ENCODE peak calls at places on chromosomes 7 and 10, in four cellular contexts. I is left lung, Z is GM12878, A is left cardiac atrium. B is an unnamed sample.

GRCh38 chr7:133545613-133546012 is 292.7 kb downstream of the EXOC4 start:
- ATAC-seq in I (no peak), Z (no peak), A (no peak), B (no peak)

GRCh38 chr10:101121661-101122045 is 9.4 kb upstream of the TLX1 start:
- ATAC-seq in I (no peak), Z (peak; percentile 14), A (peak; percentile 14), B (no peak)

GRCh38 chr7:5428470-5429252 is 5.0 kb upstream of the TNRC18 start:
- ATAC-seq in I (peak; percentile 6), Z (peak; percentile 21), A (peak; percentile 25), B (no peak)

GRCh38 chr7:64890761-64891666 is 12.1 kb upstream of the ZNF273 start:
- ATAC-seq in I (no peak), Z (no peak), A (no peak), B (no peak)

GRCh38 chr7:108104324-108104723 is 25.8 kb downstream of the LAMB4 start:
- ATAC-seq in I (no peak), Z (no peak), A (peak; percentile 43), B (no peak)

GRCh38 chr10:107771066-107771465 is 606.6 kb upstream of the SORCS1 start:
- ATAC-seq in I (no peak), Z (no peak), A (no peak), B (no peak)

GRCh38 chr7:129136887-129137647 is 7.4 kb upstream of the TSPAN33 start:
- ATAC-seq in I (peak; percentile 32), Z (peak; percentile 83), A (peak; percentile 22), B (peak; percentile 97)

GRCh38 chr7:87507446-87507845 is 32.0 kb upstream of the ABCB4 start:
- ATAC-seq in I (no peak), Z (no peak), A (no peak), B (no peak)

GRCh38 chr7:22864855-22865606 is 42.4 kb upstream of the TOMM7 start:
- ATAC-seq in I (no peak), Z (peak; percentile 42), A (peak; percentile 28), B (no peak)

GRCh38 chr10:82238291-82238690 is 363.3 kb downstream of the NRG3 start:
- ATAC-seq in I (no peak), Z (no peak), A (no peak), B (no peak)

GRCh38 chr10:103648231-103648950 is 154.9 kb downstream of the NEURL1 start:
- ATAC-seq in I (peak; percentile 8), Z (no peak), A (no peak), B (no peak)

GRCh38 chr10:23793577-23793976 is 354.7 kb downstream of the OTUD1 start:
- ATAC-seq in I (no peak), Z (no peak), A (no peak), B (no peak)

GRCh38 chr7:35677582-35678356 is 17.2 kb downstream of the HERPUD2 start:
- ATAC-seq in I (no peak), Z (no peak), A (no peak), B (no peak)

GRCh38 chr7:47672267-47672920 is 90.5 kb upstream of the TNS3 start:
- ATAC-seq in I (no peak), Z (no peak), A (no peak), B (peak; percentile 31)

GRCh38 chr10:73263948-73264347 is 11.5 kb upstream of the MRPS16 start:
- ATAC-seq in I (no peak), Z (peak; percentile 52), A (no peak), B (no peak)

GRCh38 chr10:122990278-122990677 is 10.1 kb downstream of the PSTK start:
- ATAC-seq in I (no peak), Z (no peak), A (no peak), B (no peak)

GRCh38 chr10:104345941-104346340 is 7.7 kb upstream of the ITPRIP start:
- ATAC-seq in I (no peak), Z (no peak), A (no peak), B (no peak)

GRCh38 chr10:77030915-77031425 is 606.6 kb downstream of the KCNMA1 start:
- ATAC-seq in I (no peak), Z (no peak), A (no peak), B (no peak)

GRCh38 chr7:67823345-67823744 is 826.7 kb downstream of the TYW1 start:
- ATAC-seq in I (no peak), Z (no peak), A (no peak), B (no peak)

GRCh38 chr7:48147078-48147591 is 24.1 kb upstream of the ABCA13 start:
- ATAC-seq in I (no peak), Z (no peak), A (no peak), B (no peak)

GRCh38 chr7:20560325-20561180 is 54.9 kb upstream of the ABCB5 start:
- ATAC-seq in I (no peak), Z (no peak), A (no peak), B (no peak)

GRCh38 chr7:3043544-3044395 is at the start of gene CARD11:
- ATAC-seq in I (peak; percentile 15), Z (peak; percentile 59), A (no peak), B (peak; percentile 73)

B was measured in stimulated activated memory B cell treated with anti-CD40 and anti-IgM and Interleukin-4, amounts not matched to agents 10 μg/mL and 1 μg/mL and 100 μg/mL, for 72 hours.